ENCODE peak calls at places on chromosomes 11 and 22, in ten cellular contexts. One of them, this sample, is unnamed.

GRCh38 chr22:30606455-30607299 is at the start of gene TCN2:
- DNase-seq in GM20000: peak
- DNase-seq in upper lobe of right lung: peak
- DNase-seq in uterus: peak
- DNase-seq in cardiac fibroblast: peak
- DNase-seq in H7: peak
- DNase-seq in iris pigment epithelial cell: peak
- DNase-seq in amniotic stem cell: no peak
- DNase-seq in lower lobe of right lung: peak
- DNase-seq in smooth muscle cell of the brain vasculature: peak
- DNase-seq in this sample: peak

GRCh38 chr11:93236741-93237675 is 39.2 kb upstream of the SLC36A4 start:
- DNase-seq in smooth muscle cell of the brain vasculature: no peak
- DNase-seq in cardiac fibroblast: peak
- DNase-seq in uterus: no peak
- DNase-seq in amniotic stem cell: no peak
- DNase-seq in H7: peak
- DNase-seq in iris pigment epithelial cell: peak
- DNase-seq in upper lobe of right lung: no peak
- DNase-seq in GM20000: no peak
- DNase-seq in lower lobe of right lung: no peak
- DNase-seq in this sample: peak

GRCh38 chr11:1453611-1454386 is 32.8 kb downstream of the MOB2 start:
- DNase-seq in smooth muscle cell of the brain vasculature: no peak
- DNase-seq in upper lobe of right lung: no peak
- DNase-seq in H7: peak
- DNase-seq in iris pigment epithelial cell: no peak
- DNase-seq in lower lobe of right lung: no peak
- DNase-seq in GM20000: peak
- DNase-seq in cardiac fibroblast: no peak
- DNase-seq in uterus: no peak
- DNase-seq in amniotic stem cell: no peak
- DNase-seq in this sample: peak

GRCh38 chr11:61071880-61072279 is 30.4 kb upstream of the CD5 start:
- DNase-seq in GM20000: no peak
- DNase-seq in uterus: peak
- DNase-seq in upper lobe of right lung: no peak
- DNase-seq in amniotic stem cell: no peak
- DNase-seq in smooth muscle cell of the brain vasculature: no peak
- DNase-seq in H7: no peak
- DNase-seq in iris pigment epithelial cell: no peak
- DNase-seq in cardiac fibroblast: no peak
- DNase-seq in lower lobe of right lung: no peak
- DNase-seq in this sample: no peak

GRCh38 chr22:48748860-48749554 is 1078.7 kb downstream of the BRD1 start:
- DNase-seq in iris pigment epithelial cell: no peak
- DNase-seq in uterus: no peak
- DNase-seq in upper lobe of right lung: no peak
- DNase-seq in H7: peak
- DNase-seq in GM20000: no peak
- DNase-seq in smooth muscle cell of the brain vasculature: no peak
- DNase-seq in cardiac fibroblast: no peak
- DNase-seq in lower lobe of right lung: no peak
- DNase-seq in amniotic stem cell: no peak
- DNase-seq in this sample: no peak

GRCh38 chr11:86222081-86222480 is 22.5 kb upstream of the EED start:
- DNase-seq in lower lobe of right lung: no peak
- DNase-seq in uterus: no peak
- DNase-seq in GM20000: no peak
- DNase-seq in iris pigment epithelial cell: no peak
- DNase-seq in cardiac fibroblast: peak
- DNase-seq in upper lobe of right lung: no peak
- DNase-seq in H7: no peak
- DNase-seq in smooth muscle cell of the brain vasculature: no peak
- DNase-seq in amniotic stem cell: no peak
- DNase-seq in this sample: no peak

GRCh38 chr22:37690901-37691504 is 4.9 kb downstream of the NOL12 start:
- DNase-seq in lower lobe of right lung: no peak
- DNase-seq in cardiac fibroblast: no peak
- DNase-seq in amniotic stem cell: no peak
- DNase-seq in uterus: no peak
- DNase-seq in smooth muscle cell of the brain vasculature: no peak
- DNase-seq in GM20000: no peak
- DNase-seq in iris pigment epithelial cell: no peak
- DNase-seq in upper lobe of right lung: no peak
- DNase-seq in H7: no peak
- DNase-seq in this sample: no peak

GRCh38 chr11:82676483-82677094 is 57.1 kb downstream of the FAM181B start:
- DNase-seq in uterus: no peak
- DNase-seq in iris pigment epithelial cell: no peak
- DNase-seq in smooth muscle cell of the brain vasculature: no peak
- DNase-seq in amniotic stem cell: no peak
- DNase-seq in H7: no peak
- DNase-seq in upper lobe of right lung: no peak
- DNase-seq in cardiac fibroblast: no peak
- DNase-seq in GM20000: no peak
- DNase-seq in lower lobe of right lung: no peak
- DNase-seq in this sample: no peak

GRCh38 chr11:57562596-57562995 is 4.9 kb downstream of the UBE2L6 start:
- DNase-seq in iris pigment epithelial cell: no peak
- DNase-seq in cardiac fibroblast: no peak
- DNase-seq in lower lobe of right lung: no peak
- DNase-seq in GM20000: no peak
- DNase-seq in uterus: no peak
- DNase-seq in smooth muscle cell of the brain vasculature: no peak
- DNase-seq in amniotic stem cell: no peak
- DNase-seq in upper lobe of right lung: no peak
- DNase-seq in H7: peak
- DNase-seq in this sample: no peak

GRCh38 chr11:73869234-73869949 is 7.3 kb downstream of the COA4 start:
- DNase-seq in lower lobe of right lung: no peak
- DNase-seq in uterus: no peak
- DNase-seq in GM20000: no peak
- DNase-seq in amniotic stem cell: no peak
- DNase-seq in cardiac fibroblast: peak
- DNase-seq in smooth muscle cell of the brain vasculature: no peak
- DNase-seq in iris pigment epithelial cell: peak
- DNase-seq in H7: no peak
- DNase-seq in upper lobe of right lung: no peak
- DNase-seq in this sample: no peak

GRCh38 chr22:23177197-23177596 is 3.1 kb upstream of the BCR start:
- DNase-seq in iris pigment epithelial cell: no peak
- DNase-seq in H7: no peak
- DNase-seq in cardiac fibroblast: no peak
- DNase-seq in lower lobe of right lung: no peak
- DNase-seq in smooth muscle cell of the brain vasculature: no peak
- DNase-seq in uterus: no peak
- DNase-seq in amniotic stem cell: no peak
- DNase-seq in GM20000: no peak
- DNase-seq in upper lobe of right lung: no peak
- DNase-seq in this sample: no peak

GRCh38 chr22:31269892-31270574 is 22.3 kb downstream of the PIK3IP1 start:
- DNase-seq in lower lobe of right lung: no peak
- DNase-seq in upper lobe of right lung: no peak
- DNase-seq in H7: peak
- DNase-seq in smooth muscle cell of the brain vasculature: no peak
- DNase-seq in amniotic stem cell: no peak
- DNase-seq in uterus: no peak
- DNase-seq in cardiac fibroblast: no peak
- DNase-seq in GM20000: no peak
- DNase-seq in iris pigment epithelial cell: no peak
- DNase-seq in this sample: peak

GRCh38 chr22:19105456-19105855 is 16.8 kb downstream of the DGCR2 start:
- DNase-seq in GM20000: no peak
- DNase-seq in upper lobe of right lung: peak
- DNase-seq in H7: no peak
- DNase-seq in smooth muscle cell of the brain vasculature: no peak
- DNase-seq in lower lobe of right lung: no peak
- DNase-seq in iris pigment epithelial cell: no peak
- DNase-seq in amniotic stem cell: no peak
- DNase-seq in uterus: no peak
- DNase-seq in cardiac fibroblast: no peak
- DNase-seq in this sample: no peak

GRCh38 chr11:122363306-122363705 is 247.3 kb upstream of the BLID start:
- DNase-seq in uterus: no peak
- DNase-seq in amniotic stem cell: no peak
- DNase-seq in lower lobe of right lung: no peak
- DNase-seq in GM20000: no peak
- DNase-seq in H7: no peak
- DNase-seq in upper lobe of right lung: no peak
- DNase-seq in iris pigment epithelial cell: no peak
- DNase-seq in cardiac fibroblast: no peak
- DNase-seq in smooth muscle cell of the brain vasculature: no peak
- DNase-seq in this sample: no peak

GRCh38 chr11:115166826-115167225 is 337.4 kb downstream of the CADM1 start:
- DNase-seq in lower lobe of right lung: no peak
- DNase-seq in amniotic stem cell: no peak
- DNase-seq in iris pigment epithelial cell: no peak
- DNase-seq in H7: no peak
- DNase-seq in smooth muscle cell of the brain vasculature: no peak
- DNase-seq in upper lobe of right lung: no peak
- DNase-seq in GM20000: no peak
- DNase-seq in cardiac fibroblast: no peak
- DNase-seq in uterus: no peak
- DNase-seq in this sample: no peak

GRCh38 chr11:1476946-1477736 is 9.4 kb downstream of the MOB2 start:
- DNase-seq in uterus: peak
- DNase-seq in iris pigment epithelial cell: no peak
- DNase-seq in smooth muscle cell of the brain vasculature: no peak
- DNase-seq in lower lobe of right lung: peak
- DNase-seq in upper lobe of right lung: peak
- DNase-seq in GM20000: no peak
- DNase-seq in amniotic stem cell: no peak
- DNase-seq in H7: no peak
- DNase-seq in cardiac fibroblast: no peak
- DNase-seq in this sample: no peak

GRCh38 chr11:10294289-10294953 is 402 bp upstream of the SBF2 start:
- DNase-seq in cardiac fibroblast: peak
- DNase-seq in H7: peak
- DNase-seq in lower lobe of right lung: peak
- DNase-seq in GM20000: peak
- DNase-seq in uterus: peak
- DNase-seq in smooth muscle cell of the brain vasculature: no peak
- DNase-seq in amniotic stem cell: no peak
- DNase-seq in iris pigment epithelial cell: peak
- DNase-seq in upper lobe of right lung: peak
- DNase-seq in this sample: peak

GRCh38 chr22:47309946-47310345 is 547.5 kb downstream of the TBC1D22A start:
- DNase-seq in iris pigment epithelial cell: no peak
- DNase-seq in amniotic stem cell: no peak
- DNase-seq in cardiac fibroblast: no peak
- DNase-seq in GM20000: no peak
- DNase-seq in lower lobe of right lung: no peak
- DNase-seq in smooth muscle cell of the brain vasculature: no peak
- DNase-seq in H7: no peak
- DNase-seq in uterus: no peak
- DNase-seq in upper lobe of right lung: no peak
- DNase-seq in this sample: no peak

GRCh38 chr11:86192858-86193257 is 51.7 kb upstream of the EED start:
- DNase-seq in iris pigment epithelial cell: no peak
- DNase-seq in cardiac fibroblast: no peak
- DNase-seq in H7: no peak
- DNase-seq in uterus: no peak
- DNase-seq in lower lobe of right lung: no peak
- DNase-seq in GM20000: no peak
- DNase-seq in upper lobe of right lung: no peak
- DNase-seq in amniotic stem cell: no peak
- DNase-seq in smooth muscle cell of the brain vasculature: no peak
- DNase-seq in this sample: no peak

GRCh38 chr11:44825058-44825795 is 98.5 kb downstream of the TSPAN18 start:
- DNase-seq in iris pigment epithelial cell: no peak
- DNase-seq in smooth muscle cell of the brain vasculature: no peak
- DNase-seq in lower lobe of right lung: no peak
- DNase-seq in GM20000: no peak
- DNase-seq in upper lobe of right lung: peak
- DNase-seq in amniotic stem cell: no peak
- DNase-seq in H7: no peak
- DNase-seq in cardiac fibroblast: no peak
- DNase-seq in uterus: no peak
- DNase-seq in this sample: no peak

GRCh38 chr11:3122775-3123201 is 42.3 kb downstream of the OSBPL5 start:
- DNase-seq in smooth muscle cell of the brain vasculature: no peak
- DNase-seq in cardiac fibroblast: no peak
- DNase-seq in uterus: peak
- DNase-seq in upper lobe of right lung: peak
- DNase-seq in lower lobe of right lung: peak
- DNase-seq in H7: peak
- DNase-seq in amniotic stem cell: no peak
- DNase-seq in iris pigment epithelial cell: no peak
- DNase-seq in GM20000: no peak
- DNase-seq in this sample: no peak

GRCh38 chr11:79592441-79593223 is 151.8 kb upstream of the TENM4 start:
- DNase-seq in upper lobe of right lung: no peak
- DNase-seq in iris pigment epithelial cell: no peak
- DNase-seq in smooth muscle cell of the brain vasculature: no peak
- DNase-seq in uterus: no peak
- DNase-seq in GM20000: no peak
- DNase-seq in amniotic stem cell: no peak
- DNase-seq in H7: no peak
- DNase-seq in cardiac fibroblast: no peak
- DNase-seq in lower lobe of right lung: no peak
- DNase-seq in this sample: no peak

GRCh38 chr22:23520875-23521441 is 59.1 kb downstream of the IGLL1 start:
- DNase-seq in amniotic stem cell: no peak
- DNase-seq in smooth muscle cell of the brain vasculature: no peak
- DNase-seq in lower lobe of right lung: peak
- DNase-seq in H7: peak
- DNase-seq in cardiac fibroblast: peak
- DNase-seq in uterus: no peak
- DNase-seq in GM20000: no peak
- DNase-seq in upper lobe of right lung: no peak
- DNase-seq in iris pigment epithelial cell: peak
- DNase-seq in this sample: peak

GRCh38 chr11:641806-642370 is 4.8 kb downstream of the DRD4 start:
- DNase-seq in smooth muscle cell of the brain vasculature: no peak
- DNase-seq in upper lobe of right lung: no peak
- DNase-seq in lower lobe of right lung: no peak
- DNase-seq in GM20000: no peak
- DNase-seq in iris pigment epithelial cell: no peak
- DNase-seq in cardiac fibroblast: no peak
- DNase-seq in uterus: no peak
- DNase-seq in H7: peak
- DNase-seq in amniotic stem cell: no peak
- DNase-seq in this sample: no peak

GRCh38 chr11:130480166-130480565 is 31.7 kb downstream of the ADAMTS15 start:
- DNase-seq in GM20000: peak
- DNase-seq in uterus: no peak
- DNase-seq in cardiac fibroblast: peak
- DNase-seq in lower lobe of right lung: no peak
- DNase-seq in upper lobe of right lung: no peak
- DNase-seq in iris pigment epithelial cell: peak
- DNase-seq in H7: no peak
- DNase-seq in amniotic stem cell: no peak
- DNase-seq in smooth muscle cell of the brain vasculature: no peak
- DNase-seq in this sample: no peak

GRCh38 chr11:77046060-77046501 is 11.9 kb downstream of the B3GNT6 start:
- DNase-seq in amniotic stem cell: no peak
- DNase-seq in lower lobe of right lung: peak
- DNase-seq in uterus: no peak
- DNase-seq in upper lobe of right lung: peak
- DNase-seq in cardiac fibroblast: peak
- DNase-seq in H7: peak
- DNase-seq in smooth muscle cell of the brain vasculature: no peak
- DNase-seq in iris pigment epithelial cell: peak
- DNase-seq in GM20000: peak
- DNase-seq in this sample: peak

GRCh38 chr11:26473216-26474194 is 98.6 kb downstream of the MUC15 start:
- DNase-seq in uterus: no peak
- DNase-seq in iris pigment epithelial cell: no peak
- DNase-seq in cardiac fibroblast: peak
- DNase-seq in H7: no peak
- DNase-seq in smooth muscle cell of the brain vasculature: no peak
- DNase-seq in amniotic stem cell: no peak
- DNase-seq in GM20000: no peak
- DNase-seq in upper lobe of right lung: no peak
- DNase-seq in lower lobe of right lung: no peak
- DNase-seq in this sample: no peak

GRCh38 chr11:26930518-26931247 is 63.2 kb upstream of the FIBIN start:
- DNase-seq in lower lobe of right lung: no peak
- DNase-seq in H7: no peak
- DNase-seq in iris pigment epithelial cell: peak
- DNase-seq in amniotic stem cell: no peak
- DNase-seq in uterus: no peak
- DNase-seq in upper lobe of right lung: no peak
- DNase-seq in GM20000: no peak
- DNase-seq in smooth muscle cell of the brain vasculature: no peak
- DNase-seq in cardiac fibroblast: peak
- DNase-seq in this sample: no peak

This sample was measured in iPS-NIHi11.